ENCODE peak calls at places on chromosomes 16 and 17, in six cellular contexts. K is thoracic aorta, T is epithelial cell of esophagus, G is upper lobe of right lung, V is neural crest cell, B is astrocyte of the spinal cord. H is an unnamed sample.

GRCh38 chr16:48246066-48246465 is 1.3 kb downstream of the ABCC11 start:
- DNase-seq in K (no peak), T (no peak), G (no peak), V (no peak), B (no peak), H (no peak)

GRCh38 chr17:29112780-29113295 is 67.4 kb downstream of the MYO18A start:
- DNase-seq in K (no peak), T (no peak), G (no peak), V (no peak), B (peak; percentile 71), H (no peak)

GRCh38 chr17:79777166-79777843 is 643 bp upstream of the CBX2 start:
- DNase-seq in K (no peak), T (no peak), G (peak; percentile 81), V (peak; percentile 64), B (no peak), H (no peak)

GRCh38 chr17:2170023-2170422 is 115.1 kb downstream of the HIC1 start:
- DNase-seq in K (no peak), T (peak; percentile 27), G (no peak), V (no peak), B (no peak), H (no peak)

GRCh38 chr17:44191389-44191788 is 4.6 kb downstream of the TMUB2 start:
- DNase-seq in K (no peak), T (no peak), G (no peak), V (no peak), B (no peak), H (no peak)

GRCh38 chr17:79750650-79751545 is 20.2 kb downstream of the ENPP7 start:
- DNase-seq in K (no peak), T (no peak), G (no peak), V (no peak), B (no peak), H (no peak)

GRCh38 chr16:86046901-86047300 is 147.9 kb downstream of the IRF8 start:
- DNase-seq in K (no peak), T (no peak), G (peak; percentile 43), V (no peak), B (no peak), H (peak; percentile 38)

GRCh38 chr17:34797724-34798123 is 163.5 kb downstream of the CCT6B start:
- DNase-seq in K (no peak), T (peak; percentile 8), G (no peak), V (peak; percentile 63), B (no peak), H (no peak)

GRCh38 chr17:38742431-38743308 is 5.5 kb downstream of the PCGF2 start:
- DNase-seq in K (peak; percentile 54), T (peak; percentile 64), G (no peak), V (no peak), B (peak; percentile 93), H (no peak)

GRCh38 chr17:43701318-43701743 is 39.6 kb upstream of the MEOX1 start:
- DNase-seq in K (no peak), T (peak; percentile 44), G (peak; percentile 72), V (no peak), B (peak; percentile 81), H (no peak)

GRCh38 chr17:35245196-35245486 is 2.3 kb downstream of the SLFN5 start:
- DNase-seq in K (no peak), T (peak; percentile 93), G (no peak), V (no peak), B (peak; percentile 89), H (no peak)

GRCh38 chr16:73066927-73067670 is 19.2 kb upstream of the ZFHX3 start:
- DNase-seq in K (no peak), T (peak; percentile 40), G (no peak), V (no peak), B (peak; percentile 74), H (no peak)

GRCh38 chr17:1783834-1784611 is 22.2 kb downstream of the SERPINF1 start:
- DNase-seq in K (peak; percentile 69), T (peak; percentile 63), G (peak; percentile 85), V (no peak), B (peak; percentile 91), H (no peak)

GRCh38 chr17:81519284-81520020 is 6.9 kb upstream of the ACTG1 start:
- DNase-seq in K (no peak), T (peak; percentile 53), G (peak; percentile 89), V (no peak), B (no peak), H (peak; percentile 73)

GRCh38 chr17:38750312-38751121 is 2.0 kb upstream of the PSMB3 start:
- DNase-seq in K (no peak), T (peak; percentile 60), G (no peak), V (no peak), B (no peak), H (no peak)

GRCh38 chr16:57576429-57576870 is 34.0 kb downstream of the ADGRG5 start:
- DNase-seq in K (peak; percentile 29), T (peak; percentile 77), G (peak; percentile 84), V (peak; percentile 90), B (peak; percentile 62), H (peak; percentile 64)

GRCh38 chr17:79220715-79221291 is 146.2 kb downstream of the ENGASE start:
- DNase-seq in K (no peak), T (peak; percentile 46), G (no peak), V (peak; percentile 5), B (no peak), H (peak; percentile 53)

GRCh38 chr17:37567137-37567927 is 41.9 kb downstream of the SYNRG start:
- DNase-seq in K (no peak), T (no peak), G (no peak), V (no peak), B (peak; percentile 20), H (no peak)

GRCh38 chr17:76627510-76627909 is 16.0 kb downstream of the ST6GALNAC1 start:
- DNase-seq in K (no peak), T (no peak), G (no peak), V (no peak), B (no peak), H (no peak)

GRCh38 chr17:1966274-1967086 is 58.7 kb downstream of the RTN4RL1 start:
- DNase-seq in K (no peak), T (no peak), G (no peak), V (no peak), B (no peak), H (no peak)

GRCh38 chr17:64077409-64077808 is 52.5 kb downstream of the ERN1 start:
- DNase-seq in K (no peak), T (peak; percentile 90), G (peak; percentile 81), V (no peak), B (no peak), H (no peak)

GRCh38 chr17:2435181-2435741 is 34.4 kb upstream of the MNT start:
- DNase-seq in K (no peak), T (no peak), G (no peak), V (peak; percentile 51), B (peak; percentile 55), H (no peak)

GRCh38 chr16:14300631-14301149 is 229.6 kb downstream of the MRTFB start:
- DNase-seq in K (peak; percentile 49), T (peak; percentile 91), G (peak; percentile 79), V (no peak), B (peak; percentile 79), H (no peak)

GRCh38 chr16:89334988-89335802 is 117.7 kb downstream of the ZNF778 start:
- DNase-seq in K (no peak), T (no peak), G (peak; percentile 61), V (no peak), B (no peak), H (peak; percentile 52)
- TF ChIP-seq CTCF in K (no peak), T (no peak), G (peak; percentile 21), V (no peak), B (peak; percentile 24), H (no peak)

GRCh38 chr16:3087243-3087791 is 11.8 kb downstream of the ZSCAN10 start:
- DNase-seq in K (no peak), T (no peak), G (no peak), V (peak; percentile 48), B (no peak), H (no peak)
- TF ChIP-seq CTCF in K (no peak), T (no peak), G (peak; percentile 23), V (no peak), B (peak; percentile 34), H (no peak)

DNA sequence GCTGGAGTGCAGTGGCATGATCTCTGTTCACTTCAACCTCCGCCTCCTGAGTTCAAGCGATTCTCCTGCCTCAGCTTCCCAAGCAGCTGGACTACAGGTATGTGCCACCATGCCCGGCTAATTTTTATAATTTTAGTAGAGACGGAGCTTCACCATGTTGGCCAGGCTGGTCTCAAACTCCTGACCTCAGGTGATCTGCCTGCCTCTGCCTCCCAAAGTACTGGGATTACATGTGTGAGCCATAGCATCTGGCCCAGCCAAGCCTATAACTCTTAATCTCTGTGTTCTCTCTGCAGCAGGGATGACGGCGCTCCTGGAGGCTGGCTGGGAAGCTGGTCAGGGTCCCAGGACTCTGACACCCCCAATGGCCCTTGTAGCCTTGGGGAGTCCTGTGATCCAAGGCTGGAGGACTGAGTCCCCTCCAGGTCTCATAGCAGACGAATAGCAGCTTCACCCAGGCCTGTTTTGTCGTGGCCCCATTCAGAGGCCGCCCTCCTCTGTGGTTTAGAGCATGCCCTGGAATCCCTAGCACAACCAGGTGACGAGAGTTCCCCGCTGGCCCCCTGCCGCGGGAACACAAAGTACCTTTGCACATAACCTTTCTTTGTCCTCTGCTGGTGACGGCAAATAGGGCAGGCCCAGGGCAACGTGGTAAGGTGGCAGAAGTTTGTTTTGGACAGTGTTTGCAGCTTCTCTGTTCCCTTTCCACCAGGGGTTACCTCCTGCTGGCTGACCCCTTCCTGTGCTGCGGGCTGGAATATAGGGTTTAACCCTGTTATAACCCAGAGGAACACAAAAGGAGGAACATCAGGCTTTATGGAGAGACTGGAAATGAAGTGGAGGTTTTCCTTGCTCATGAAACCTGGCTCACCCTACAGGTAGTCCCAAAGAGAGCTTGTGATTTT is 43.0 kb upstream of the TOB1 start:
- DNase-seq in K (no peak), T (no peak), G (peak; percentile 86), V (no peak), B (peak; percentile 67), H (no peak)
- TF ChIP-seq CTCF in K (no peak), T (no peak), G (no peak), V (peak; percentile 16), B (no peak), H (no peak)

GRCh38 chr17:16286009-16286946 is 67.0 kb downstream of the CENPV start:
- DNase-seq in K (peak; percentile 68), T (peak; percentile 85), G (peak; percentile 88), V (peak; percentile 41), B (peak; percentile 99), H (peak; percentile 92)

GRCh38 chr17:16287563-16288027 is 65.7 kb downstream of the CENPV start:
- DNase-seq in K (no peak), T (no peak), G (no peak), V (no peak), B (peak; percentile 85), H (no peak)

GRCh38 chr17:16285646-16286008 is 67.6 kb downstream of the CENPV start:
- DNase-seq in K (no peak), T (no peak), G (no peak), V (no peak), B (no peak), H (no peak)

GRCh38 chr17:16288860-16289571 is 64.3 kb downstream of the CENPV start:
- DNase-seq in K (no peak), T (no peak), G (no peak), V (no peak), B (no peak), H (no peak)

DNA sequence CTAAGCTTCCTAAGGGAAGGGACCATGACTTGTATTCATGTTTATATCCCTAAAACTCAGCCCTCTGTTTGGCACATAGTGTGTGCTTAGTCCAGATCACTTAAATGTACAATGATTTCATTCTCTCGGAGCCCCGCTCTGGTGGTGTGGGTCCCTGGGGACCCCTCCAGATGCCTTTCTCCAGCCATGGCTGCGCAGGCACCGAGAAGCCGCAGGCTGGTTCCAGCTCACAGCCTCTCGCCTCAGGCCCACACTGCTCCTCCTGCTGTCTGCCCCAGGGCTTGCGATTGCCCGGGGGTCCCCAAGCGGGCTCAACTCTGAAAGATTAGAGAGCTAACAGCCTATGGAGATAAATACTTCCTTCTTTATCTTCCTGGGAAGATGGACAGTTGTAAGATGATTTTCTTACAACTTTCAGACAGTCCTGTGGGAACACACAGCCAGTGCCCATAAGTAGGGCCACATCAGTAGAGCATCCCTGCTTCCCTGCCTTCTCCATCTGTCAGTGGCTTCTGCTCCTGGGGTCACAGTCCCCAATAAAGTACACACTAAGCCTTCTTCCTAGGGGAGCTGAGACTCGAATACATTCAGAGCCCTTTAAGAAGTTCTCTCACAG is 66.2 kb downstream of the CENPV start:
- DNase-seq in K (no peak), T (no peak), G (no peak), V (no peak), B (no peak), H (no peak)
- TF ChIP-seq CTCF in K (no peak), T (no peak), G (peak; percentile 7), V (no peak), B (peak; percentile 36), H (no peak)